ENCODE peak calls at places on chromosome 7, in nine cellular contexts. One of them, this sample, is unnamed.

GRCh38 chr7:78912781-78913180 is 540.7 kb downstream of the MAGI2 start:
- DNase-seq in transverse colon: no peak
- DNase-seq in HCT116: no peak
- DNase-seq in uterus: no peak
- DNase-seq in sigmoid colon: no peak
- DNase-seq in right lobe of liver: no peak
- DNase-seq in heart left ventricle: no peak
- DNase-seq in prostate gland: no peak
- DNase-seq in ovary: no peak
- DNase-seq in this sample: no peak

GRCh38 chr7:7805511-7806153 is 87.2 kb upstream of the RPA3 start:
- DNase-seq in transverse colon: no peak
- DNase-seq in HCT116: no peak
- DNase-seq in uterus: no peak
- DNase-seq in sigmoid colon: no peak
- DNase-seq in right lobe of liver: no peak
- DNase-seq in heart left ventricle: no peak
- DNase-seq in prostate gland: no peak
- DNase-seq in ovary: no peak
- DNase-seq in this sample: no peak

GRCh38 chr7:100483728-100484635 is at the start of gene NYAP1:
- DNase-seq in transverse colon: peak; percentile 72
- DNase-seq in HCT116: no peak
- DNase-seq in uterus: peak; percentile 79
- DNase-seq in sigmoid colon: no peak
- DNase-seq in right lobe of liver: no peak
- DNase-seq in heart left ventricle: peak; percentile 80
- DNase-seq in prostate gland: peak; percentile 67
- DNase-seq in ovary: peak; percentile 82
- DNase-seq in this sample: peak; percentile 87

GRCh38 chr7:83808982-83809381 is 160.0 kb upstream of the SEMA3E start:
- DNase-seq in transverse colon: no peak
- DNase-seq in HCT116: no peak
- DNase-seq in uterus: no peak
- DNase-seq in sigmoid colon: no peak
- DNase-seq in right lobe of liver: no peak
- DNase-seq in heart left ventricle: no peak
- DNase-seq in prostate gland: no peak
- DNase-seq in ovary: no peak
- DNase-seq in this sample: no peak

GRCh38 chr7:141028767-141029166 is 14.0 kb upstream of the MRPS33 start:
- DNase-seq in transverse colon: no peak
- DNase-seq in HCT116: no peak
- DNase-seq in uterus: no peak
- DNase-seq in sigmoid colon: no peak
- DNase-seq in right lobe of liver: no peak
- DNase-seq in heart left ventricle: no peak
- DNase-seq in prostate gland: no peak
- DNase-seq in ovary: no peak
- DNase-seq in this sample: no peak

GRCh38 chr7:131052285-131052942 is 275.3 kb upstream of the MKLN1 start:
- DNase-seq in transverse colon: no peak
- DNase-seq in HCT116: no peak
- DNase-seq in uterus: no peak
- DNase-seq in sigmoid colon: no peak
- DNase-seq in right lobe of liver: no peak
- DNase-seq in heart left ventricle: no peak
- DNase-seq in prostate gland: no peak
- DNase-seq in ovary: no peak
- DNase-seq in this sample: no peak

GRCh38 chr7:10672186-10672585 is 301.5 kb upstream of the PHF14 start:
- DNase-seq in transverse colon: no peak
- DNase-seq in HCT116: no peak
- DNase-seq in uterus: no peak
- DNase-seq in sigmoid colon: no peak
- DNase-seq in right lobe of liver: no peak
- DNase-seq in heart left ventricle: no peak
- DNase-seq in prostate gland: no peak
- DNase-seq in ovary: no peak
- DNase-seq in this sample: no peak

GRCh38 chr7:18740579-18740988 is 245.0 kb downstream of the HDAC9 start:
- DNase-seq in transverse colon: no peak
- DNase-seq in HCT116: no peak
- DNase-seq in uterus: no peak
- DNase-seq in sigmoid colon: no peak
- DNase-seq in right lobe of liver: no peak
- DNase-seq in heart left ventricle: no peak
- DNase-seq in prostate gland: no peak
- DNase-seq in ovary: no peak
- DNase-seq in this sample: no peak

GRCh38 chr7:27106906-27107250 is 4.4 kb upstream of the HOXA2 start:
- DNase-seq in transverse colon: no peak
- DNase-seq in HCT116: no peak
- DNase-seq in uterus: no peak
- DNase-seq in sigmoid colon: no peak
- DNase-seq in right lobe of liver: no peak
- DNase-seq in heart left ventricle: no peak
- DNase-seq in prostate gland: no peak
- DNase-seq in ovary: no peak
- DNase-seq in this sample: no peak

GRCh38 chr7:27106181-27106905 is 3.9 kb upstream of the HOXA2 start:
- DNase-seq in transverse colon: no peak
- DNase-seq in HCT116: no peak
- DNase-seq in uterus: no peak
- DNase-seq in sigmoid colon: peak; percentile 74
- DNase-seq in right lobe of liver: no peak
- DNase-seq in heart left ventricle: no peak
- DNase-seq in prostate gland: no peak
- DNase-seq in ovary: no peak
- DNase-seq in this sample: no peak

GRCh38 chr7:27107391-27107900 is 5.0 kb upstream of the HOXA2 start:
- DNase-seq in transverse colon: peak; percentile 41
- DNase-seq in HCT116: no peak
- DNase-seq in uterus: no peak
- DNase-seq in sigmoid colon: no peak
- DNase-seq in right lobe of liver: no peak
- DNase-seq in heart left ventricle: no peak
- DNase-seq in prostate gland: no peak
- DNase-seq in ovary: no peak
- DNase-seq in this sample: no peak

GRCh38 chr7:27108390-27109127 is 6.1 kb upstream of the HOXA2 start:
- DNase-seq in transverse colon: peak; percentile 63
- DNase-seq in HCT116: no peak
- DNase-seq in uterus: no peak
- DNase-seq in sigmoid colon: peak; percentile 89
- DNase-seq in right lobe of liver: no peak
- DNase-seq in heart left ventricle: peak; percentile 72
- DNase-seq in prostate gland: no peak
- DNase-seq in ovary: no peak
- DNase-seq in this sample: no peak

DNA sequence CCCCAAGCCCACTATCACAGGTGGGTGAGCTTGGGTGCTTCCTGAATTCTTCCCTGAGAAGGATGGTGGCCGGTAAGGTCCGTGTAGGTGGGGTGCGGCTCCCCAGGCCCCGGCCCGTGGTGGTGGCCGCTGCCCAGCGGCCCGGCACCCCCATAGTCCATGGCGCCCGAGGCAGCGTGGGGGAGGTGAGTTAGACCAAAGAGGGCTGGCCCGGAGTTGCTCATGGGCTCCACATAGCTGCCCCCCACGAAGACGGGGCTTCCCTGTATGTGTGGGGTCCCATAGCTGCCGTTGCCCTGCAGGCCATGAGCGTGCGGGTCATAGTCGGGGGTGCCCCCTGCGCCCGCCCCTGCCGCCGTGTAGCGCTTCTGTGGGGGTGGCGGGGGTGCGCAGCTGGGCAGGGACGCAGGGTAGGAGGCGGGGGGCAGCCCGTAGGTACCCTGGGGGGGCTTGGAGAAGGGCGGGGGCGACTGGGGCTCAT is 5.5 kb upstream of the HOXA2 start:
- DNase-seq in transverse colon: no peak
- DNase-seq in HCT116: no peak
- DNase-seq in uterus: no peak
- DNase-seq in sigmoid colon: peak; percentile 71
- DNase-seq in right lobe of liver: no peak
- DNase-seq in heart left ventricle: no peak
- DNase-seq in prostate gland: no peak
- DNase-seq in ovary: no peak
- DNase-seq in this sample: no peak
- TF ChIP-seq POLR2A in transverse colon: no peak
- TF ChIP-seq POLR2A in HCT116: no peak
- TF ChIP-seq POLR2A in uterus: no peak
- TF ChIP-seq POLR2A in sigmoid colon: no peak
- TF ChIP-seq POLR2A in right lobe of liver: no peak
- TF ChIP-seq POLR2A in heart left ventricle: no peak
- TF ChIP-seq POLR2A in prostate gland: no peak
- TF ChIP-seq POLR2A in ovary: no peak
- TF ChIP-seq POLR2A in this sample: no peak

DNA sequence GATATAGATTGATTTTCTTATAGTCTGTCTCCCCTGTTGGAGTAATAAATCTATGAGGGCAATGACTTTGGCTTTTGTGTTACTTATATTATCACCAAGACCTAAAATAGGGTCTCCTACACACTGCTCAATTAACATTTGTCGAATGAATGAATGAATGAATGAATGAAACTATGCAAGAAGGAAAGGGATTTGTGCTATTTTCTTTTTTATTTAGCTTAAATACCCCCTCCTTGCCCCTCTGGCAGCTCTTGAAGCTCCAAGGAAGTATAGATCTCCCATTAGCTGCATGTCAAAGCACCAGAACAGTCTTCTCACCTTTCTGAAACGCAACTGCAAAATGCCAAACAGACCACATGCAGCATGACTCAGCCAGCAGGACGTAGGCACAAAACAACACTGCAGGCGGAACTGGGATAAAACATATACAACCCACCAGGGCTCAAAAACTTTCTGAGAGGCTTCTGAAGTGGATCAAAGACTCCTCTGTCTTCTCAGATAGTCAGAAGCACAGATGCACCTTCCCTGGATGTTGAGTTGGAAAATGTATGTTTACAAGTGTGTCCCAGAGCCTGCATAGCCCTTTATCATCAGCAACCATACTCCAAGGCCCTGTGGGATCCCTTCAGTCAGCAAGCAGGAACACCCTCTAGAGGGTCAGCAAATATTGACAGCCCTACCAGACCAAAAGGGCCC is 187.8 kb downstream of the NPSR1 start:
- DNase-seq in transverse colon: no peak
- DNase-seq in HCT116: no peak
- DNase-seq in uterus: no peak
- DNase-seq in sigmoid colon: no peak
- DNase-seq in right lobe of liver: no peak
- DNase-seq in heart left ventricle: no peak
- DNase-seq in prostate gland: no peak
- DNase-seq in ovary: no peak
- DNase-seq in this sample: no peak
- TF ChIP-seq CTCF in transverse colon: no peak
- TF ChIP-seq CTCF in HCT116: peak; percentile 14
- TF ChIP-seq CTCF in uterus: no peak
- TF ChIP-seq CTCF in sigmoid colon: no peak
- TF ChIP-seq CTCF in right lobe of liver: no peak
- TF ChIP-seq CTCF in heart left ventricle: no peak
- TF ChIP-seq CTCF in prostate gland: no peak
- TF ChIP-seq CTCF in ovary: no peak
- TF ChIP-seq CTCF in this sample: no peak

GRCh38 chr7:151243045-151243349 is 5.5 kb downstream of the SMARCD3 start:
- DNase-seq in transverse colon: no peak
- DNase-seq in HCT116: no peak
- DNase-seq in uterus: no peak
- DNase-seq in sigmoid colon: no peak
- DNase-seq in right lobe of liver: no peak
- DNase-seq in heart left ventricle: no peak
- DNase-seq in prostate gland: no peak
- DNase-seq in ovary: no peak
- DNase-seq in this sample: no peak

GRCh38 chr7:151241755-151242096 is 6.8 kb downstream of the SMARCD3 start:
- DNase-seq in transverse colon: no peak
- DNase-seq in HCT116: no peak
- DNase-seq in uterus: no peak
- DNase-seq in sigmoid colon: no peak
- DNase-seq in right lobe of liver: no peak
- DNase-seq in heart left ventricle: no peak
- DNase-seq in prostate gland: no peak
- DNase-seq in ovary: no peak
- DNase-seq in this sample: no peak

GRCh38 chr7:151240942-151241754 is 7.3 kb downstream of the SMARCD3 start:
- DNase-seq in transverse colon: no peak
- DNase-seq in HCT116: no peak
- DNase-seq in uterus: no peak
- DNase-seq in sigmoid colon: no peak
- DNase-seq in right lobe of liver: no peak
- DNase-seq in heart left ventricle: no peak
- DNase-seq in prostate gland: no peak
- DNase-seq in ovary: no peak
- DNase-seq in this sample: no peak

GRCh38 chr7:151243411-151244155 is 4.9 kb downstream of the SMARCD3 start:
- DNase-seq in transverse colon: no peak
- DNase-seq in HCT116: no peak
- DNase-seq in uterus: no peak
- DNase-seq in sigmoid colon: no peak
- DNase-seq in right lobe of liver: no peak
- DNase-seq in heart left ventricle: no peak
- DNase-seq in prostate gland: no peak
- DNase-seq in ovary: no peak
- DNase-seq in this sample: no peak

GRCh38 chr7:151242181-151243044 is 6.1 kb downstream of the SMARCD3 start:
- DNase-seq in transverse colon: no peak
- DNase-seq in HCT116: no peak
- DNase-seq in uterus: no peak
- DNase-seq in sigmoid colon: peak; percentile 64
- DNase-seq in right lobe of liver: no peak
- DNase-seq in heart left ventricle: no peak
- DNase-seq in prostate gland: no peak
- DNase-seq in ovary: no peak
- DNase-seq in this sample: no peak
- TF ChIP-seq POLR2A in transverse colon: no peak
- TF ChIP-seq POLR2A in HCT116: no peak
- TF ChIP-seq POLR2A in uterus: no peak
- TF ChIP-seq POLR2A in sigmoid colon: no peak
- TF ChIP-seq POLR2A in right lobe of liver: no peak
- TF ChIP-seq POLR2A in heart left ventricle: no peak
- TF ChIP-seq POLR2A in prostate gland: no peak
- TF ChIP-seq POLR2A in ovary: no peak
- TF ChIP-seq POLR2A in this sample: no peak

GRCh38 chr7:71251706-71252105 is 119.8 kb downstream of the GALNT17 start:
- DNase-seq in transverse colon: no peak
- DNase-seq in HCT116: no peak
- DNase-seq in uterus: no peak
- DNase-seq in sigmoid colon: no peak
- DNase-seq in right lobe of liver: no peak
- DNase-seq in heart left ventricle: no peak
- DNase-seq in prostate gland: peak; percentile 71
- DNase-seq in ovary: no peak
- DNase-seq in this sample: no peak

GRCh38 chr7:71255537-71256178 is 123.7 kb downstream of the GALNT17 start:
- DNase-seq in transverse colon: no peak
- DNase-seq in HCT116: no peak
- DNase-seq in uterus: no peak
- DNase-seq in sigmoid colon: no peak
- DNase-seq in right lobe of liver: no peak
- DNase-seq in heart left ventricle: no peak
- DNase-seq in prostate gland: no peak
- DNase-seq in ovary: no peak
- DNase-seq in this sample: no peak

DNA sequence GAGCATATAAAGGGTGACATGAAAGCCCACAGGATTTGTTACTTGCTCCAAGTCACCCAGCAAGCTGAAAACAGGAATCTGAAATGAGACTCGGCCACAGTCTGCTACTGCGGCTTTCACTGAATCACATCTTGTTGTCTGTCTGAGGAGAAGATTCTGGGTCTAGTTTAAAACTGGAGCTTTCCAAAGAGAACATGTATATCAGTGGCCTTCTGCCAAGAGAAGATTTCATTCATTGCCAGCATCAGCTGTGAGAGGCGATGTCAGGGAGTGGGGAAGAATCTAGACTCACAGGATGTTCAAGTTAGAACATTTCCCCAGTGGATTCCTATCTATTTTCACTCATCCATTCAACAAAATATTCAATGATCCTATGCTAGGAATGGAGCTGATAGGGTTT is 122.8 kb downstream of the GALNT17 start:
- DNase-seq in transverse colon: no peak
- DNase-seq in HCT116: no peak
- DNase-seq in uterus: no peak
- DNase-seq in sigmoid colon: no peak
- DNase-seq in right lobe of liver: no peak
- DNase-seq in heart left ventricle: no peak
- DNase-seq in prostate gland: no peak
- DNase-seq in ovary: no peak
- DNase-seq in this sample: no peak
- TF ChIP-seq CTCF in transverse colon: no peak
- TF ChIP-seq CTCF in HCT116: no peak
- TF ChIP-seq CTCF in uterus: no peak
- TF ChIP-seq CTCF in sigmoid colon: no peak
- TF ChIP-seq CTCF in right lobe of liver: no peak
- TF ChIP-seq CTCF in heart left ventricle: no peak
- TF ChIP-seq CTCF in prostate gland: no peak
- TF ChIP-seq CTCF in ovary: no peak
- TF ChIP-seq CTCF in this sample: no peak

This sample was measured in testis.